ENCODE peak calls at places on chromosomes 7 and 10, in nine cellular contexts. J is PC-3, D is neural progenitor cell, K is transverse colon, A is MM.1S, T is heart left ventricle, V is body of pancreas, L is ovary, N is mammary epithelial cell. H is an unnamed sample.

GRCh38 chr7:72292118-72292517 is 120.0 kb downstream of the CALN1 start:
- DNase-seq in D (no peak), A (no peak), T (no peak), J (no peak), N (no peak), K (no peak), V (no peak), L (no peak), H (no peak)

GRCh38 chr10:1195828-1196227 is 139.6 kb downstream of the WDR37 start:
- DNase-seq in V (no peak), T (no peak), N (no peak), L (no peak), A (no peak), J (no peak), D (peak), K (no peak), H (peak)

GRCh38 chr10:21516270-21517131 is 9.0 kb downstream of the SKIDA1 start:
- DNase-seq in N (peak), J (peak), L (peak), D (peak), T (peak), V (peak), A (peak), K (peak), H (peak)

GRCh38 chr10:62587011-62587410 is 212.8 kb downstream of the ZNF365 start:
- DNase-seq in L (no peak), V (no peak), T (no peak), D (no peak), J (peak), N (no peak), A (no peak), K (no peak), H (no peak)

GRCh38 chr7:150919160-150919559 is 59.0 kb downstream of the KCNH2 start:
- DNase-seq in D (no peak), A (no peak), L (no peak), V (no peak), K (no peak), J (no peak), N (no peak), T (no peak), H (no peak)

GRCh38 chr7:93723424-93724124 is 149.1 kb upstream of the CALCR start:
- DNase-seq in V (no peak), T (no peak), A (no peak), D (peak), K (no peak), L (no peak), N (no peak), J (no peak), H (no peak)

GRCh38 chr7:121490309-121490708 is 94.2 kb upstream of the FAM3C start:
- DNase-seq in T (no peak), D (no peak), L (no peak), V (no peak), N (no peak), J (no peak), A (no peak), K (no peak), H (no peak)

GRCh38 chr10:17454181-17454800 is at the start of gene ST8SIA6:
- DNase-seq in J (peak), N (peak), T (peak), L (peak), D (peak), A (peak), K (peak), V (peak), H (no peak)

GRCh38 chr10:132226586-132227405 is 40.0 kb downstream of the DPYSL4 start:
- DNase-seq in A (no peak), V (no peak), D (no peak), N (no peak), J (no peak), L (no peak), T (peak), K (no peak), H (no peak)

GRCh38 chr10:43978091-43978490 is 329.4 kb upstream of the ZNF32 start:
- DNase-seq in T (no peak), A (no peak), J (no peak), D (no peak), V (no peak), L (no peak), N (no peak), K (no peak), H (no peak)

GRCh38 chr7:20327047-20327446 is 3.7 kb upstream of the ITGB8 start:
- DNase-seq in A (no peak), K (no peak), J (peak), T (no peak), L (no peak), V (no peak), D (no peak), N (peak), H (no peak)

GRCh38 chr7:33243319-33243881 is 114.0 kb downstream of the BBS9 start:
- DNase-seq in T (no peak), V (peak), A (peak), K (no peak), N (peak), L (no peak), D (peak), J (peak), H (no peak)

GRCh38 chr7:51732951-51733350 is 416.3 kb upstream of the COBL start:
- DNase-seq in J (no peak), A (no peak), V (no peak), N (no peak), T (no peak), K (no peak), L (no peak), D (peak), H (no peak)
- TF ChIP-seq CTCF in J (no peak), A (peak), V (no peak), N (no peak), T (no peak), K (no peak), L (no peak), D (peak), H (no peak)

DNA sequence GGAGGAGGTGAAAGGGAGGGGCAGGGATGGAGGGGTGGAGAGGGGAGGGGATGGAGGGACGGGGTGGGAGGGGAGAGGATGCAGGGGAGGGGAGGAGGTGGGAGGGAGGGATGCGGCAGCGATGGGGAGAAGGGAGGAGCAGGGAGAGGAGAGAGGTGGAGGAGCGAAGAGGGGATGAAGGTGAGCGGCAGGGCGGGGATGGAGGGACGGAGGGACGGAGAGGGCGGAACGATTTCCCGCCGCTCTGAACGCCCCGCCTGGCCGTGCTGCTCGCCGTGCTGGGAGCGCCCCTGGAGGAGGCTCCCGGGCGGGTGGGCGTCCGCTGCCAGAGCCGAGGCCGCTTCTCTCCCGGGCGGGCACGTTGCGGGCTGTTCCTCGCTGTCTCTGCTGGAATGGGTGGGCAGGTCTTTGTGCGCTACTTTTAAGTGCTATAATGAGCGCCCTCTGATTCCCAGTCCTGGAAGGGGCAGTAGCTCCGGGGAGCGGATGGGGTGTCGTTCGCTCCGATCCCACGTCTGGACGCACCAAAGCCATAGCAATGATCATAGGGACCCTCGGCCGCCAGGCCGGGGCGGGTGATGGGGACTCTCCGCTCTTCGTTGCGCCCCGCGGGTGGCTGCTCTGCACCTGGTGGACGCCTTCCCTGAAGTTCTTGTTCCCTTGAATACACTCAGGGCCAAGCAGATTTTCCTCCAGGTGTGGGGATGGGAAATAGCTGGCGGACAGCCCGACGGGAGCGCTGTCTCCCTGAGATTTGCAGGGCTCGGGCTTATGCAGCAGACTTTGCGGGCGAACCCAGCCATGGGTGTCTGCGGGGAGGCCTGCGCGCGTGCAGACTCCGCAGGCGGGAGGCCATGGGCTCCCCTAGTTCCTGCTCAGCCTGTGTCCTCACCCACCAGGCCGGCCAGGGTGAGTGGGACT is 81.1 kb upstream of the CPXM2 start:
- DNase-seq in D (peak), V (no peak), L (no peak), K (no peak), N (no peak), J (no peak), A (no peak), T (peak), H (no peak)
- H3K4me3 ChIP-seq in D (peak), V (no peak), L (no peak), K (no peak), N (no peak), J (no peak), A (no peak), T (no peak), H (no peak)

GRCh38 chr10:47077941-47078340 is 166.7 kb downstream of the PTPN20 start:
- DNase-seq in J (no peak), D (no peak), K (no peak), L (no peak), T (no peak), A (no peak), N (no peak), V (no peak), H (no peak)
- H3K27ac ChIP-seq in J (no peak), D (no peak), K (no peak), L (no peak), T (no peak), A (no peak), N (no peak), V (no peak), H (no peak)

DNA sequence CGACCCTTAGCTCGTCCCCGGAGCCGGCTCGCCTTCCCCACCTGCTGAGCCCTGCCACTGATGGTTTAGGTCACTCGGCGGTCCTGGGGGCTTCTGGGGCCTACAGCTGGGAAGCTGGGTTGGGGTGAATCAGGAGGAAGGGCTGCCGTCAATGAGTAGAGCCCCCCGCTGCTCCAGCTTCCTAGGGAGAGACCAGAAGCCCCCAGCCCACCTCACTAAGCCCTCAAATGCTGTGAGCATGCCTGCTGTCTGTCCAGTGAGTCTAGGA is 495.6 kb upstream of the FOXK1 start:
- DNase-seq in A (no peak), D (no peak), L (no peak), T (no peak), V (no peak), K (no peak), N (no peak), J (no peak), H (no peak)
- TF ChIP-seq CTCF in A (no peak), D (no peak), L (no peak), T (no peak), V (no peak), K (no peak), N (no peak), J (no peak), H (no peak)

GRCh38 chr7:79282051-79282694 is 171.3 kb downstream of the MAGI2 start:
- DNase-seq in T (no peak), N (peak), D (peak), L (peak), J (peak), V (no peak), A (no peak), K (no peak), H (no peak)
- H3K4me3 ChIP-seq in T (no peak), N (no peak), D (no peak), L (no peak), J (peak), V (no peak), A (no peak), K (no peak), H (no peak)